ENCODE peak calls at places on chromosome 9, in six cellular contexts. R is IMR-90, D is neuronal stem cell, N is mesenchymal stem cell, V is H1, K is H9. T is an unnamed sample.

GRCh38 chr9:75615284-75615683 is 275.2 kb upstream of the PCSK5 start:
- DNase-seq in R (no peak), D (no peak), N (no peak), V (no peak), K (no peak), T (no peak)

GRCh38 chr9:90613502-90613901 is 29.1 kb downstream of the DIRAS2 start:
- DNase-seq in R (no peak), D (no peak), N (no peak), V (no peak), K (peak), T (no peak)

GRCh38 chr9:104923289-104923688 is 4.7 kb downstream of the ABCA1 start:
- DNase-seq in R (peak), D (no peak), N (no peak), V (no peak), K (no peak), T (peak)

GRCh38 chr9:27519466-27520465 is 4.3 kb upstream of the IFNK start:
- DNase-seq in R (no peak), D (no peak), N (no peak), V (no peak), K (no peak), T (peak)

GRCh38 chr9:75084081-75084672 is 3.8 kb downstream of the NMRK1 start:
- DNase-seq in R (no peak), D (no peak), N (no peak), V (no peak), K (no peak), T (no peak)

GRCh38 chr9:137096785-137097546 is 10.2 kb downstream of the MAN1B1 start:
- DNase-seq in R (no peak), D (no peak), N (no peak), V (no peak), K (no peak), T (no peak)

GRCh38 chr9:96383165-96383939 is at the start of gene SLC35D2:
- DNase-seq in R (peak), D (peak), N (peak), V (no peak), K (peak), T (peak)

GRCh38 chr9:122191519-122191918 is 31.8 kb downstream of the MORN5 start:
- DNase-seq in R (no peak), D (no peak), N (no peak), V (no peak), K (no peak), T (no peak)

GRCh38 chr9:26319859-26320258 is 572.7 kb downstream of the CAAP1 start:
- DNase-seq in R (no peak), D (no peak), N (no peak), V (no peak), K (no peak), T (no peak)

GRCh38 chr9:15400281-15400941 is 22.3 kb upstream of the SNAPC3 start:
- DNase-seq in R (peak), D (no peak), N (peak), V (no peak), K (no peak), T (no peak)

GRCh38 chr9:95316794-95317118 is 753 bp downstream of the FANCC start:
- DNase-seq in R (peak), D (peak), N (peak), V (peak), K (peak), T (no peak)

GRCh38 chr9:126699401-126699851 is 85.7 kb downstream of the LMX1B start:
- DNase-seq in R (no peak), D (no peak), N (no peak), V (no peak), K (no peak), T (no peak)

GRCh38 chr9:114316605-114317230 is 6.2 kb upstream of the ORM1 start:
- DNase-seq in R (no peak), D (peak), N (no peak), V (no peak), K (no peak), T (no peak)

GRCh38 chr9:135330307-135330631 is 149.3 kb upstream of the PPP1R26 start:
- DNase-seq in R (no peak), D (no peak), N (no peak), V (no peak), K (no peak), T (no peak)

GRCh38 chr9:4062966-4063365 is 236.9 kb downstream of the GLIS3 start:
- DNase-seq in R (peak), D (no peak), N (no peak), V (no peak), K (no peak), T (no peak)

GRCh38 chr9:105332471-105332870 is 88.0 kb downstream of the SLC44A1 start:
- DNase-seq in R (peak), D (no peak), N (no peak), V (no peak), K (no peak), T (no peak)

GRCh38 chr9:134855231-134855899 is 25.2 kb upstream of the FCN2 start:
- DNase-seq in R (no peak), D (no peak), N (no peak), V (no peak), K (peak), T (no peak)

GRCh38 chr9:74952281-74953151 is at the start of gene C9orf40:
- DNase-seq in R (peak), D (peak), N (peak), V (peak), K (peak), T (peak)

GRCh38 chr9:134177624-134178393 is 13.4 kb upstream of the RNU6ATAC start:
- DNase-seq in R (no peak), D (no peak), N (no peak), V (no peak), K (no peak), T (no peak)

GRCh38 chr9:111621895-111622480 is 9.1 kb upstream of the DNAJC25 start:
- DNase-seq in R (peak), D (no peak), N (peak), V (no peak), K (no peak), T (peak)

GRCh38 chr9:120436937-120437592 is 142.9 kb downstream of the CDK5RAP2 start:
- DNase-seq in R (no peak), D (no peak), N (no peak), V (no peak), K (no peak), T (no peak)

GRCh38 chr9:108168451-108168850 is 678.9 kb upstream of the KLF4 start:
- DNase-seq in R (peak), D (no peak), N (peak), V (no peak), K (no peak), T (no peak)

GRCh38 chr9:28024616-28025147 is 451.4 kb upstream of the C9orf72 start:
- DNase-seq in R (no peak), D (no peak), N (no peak), V (no peak), K (no peak), T (no peak)

GRCh38 chr9:14043491-14043890 is 270.4 kb downstream of the NFIB start:
- DNase-seq in R (no peak), D (no peak), N (peak), V (no peak), K (no peak), T (no peak)

GRCh38 chr9:130672933-130673615 is 8.7 kb downstream of the PRDM12 start:
- DNase-seq in R (no peak), D (no peak), N (no peak), V (no peak), K (no peak), T (no peak)

GRCh38 chr9:78592866-78593265 is 295.9 kb downstream of the PSAT1 start:
- DNase-seq in R (peak), D (no peak), N (no peak), V (no peak), K (no peak), T (no peak)

GRCh38 chr9:73348485-73348884 is 196.8 kb downstream of the ANXA1 start:
- DNase-seq in R (no peak), D (peak), N (peak), V (no peak), K (no peak), T (no peak)

GRCh38 chr9:110880123-110880522 is 158.1 kb downstream of the LPAR1 start:
- DNase-seq in R (peak), D (no peak), N (peak), V (no peak), K (no peak), T (no peak)

GRCh38 chr9:122307925-122308324 is 43.2 kb downstream of the MRRF start:
- DNase-seq in R (peak), D (no peak), N (peak), V (no peak), K (no peak), T (no peak)

GRCh38 chr9:71737455-71737854 is 30.9 kb downstream of the CEMIP2 start:
- DNase-seq in R (no peak), D (no peak), N (no peak), V (no peak), K (no peak), T (no peak)

GRCh38 chr9:33290994-33291397 is 680 bp downstream of the NFX1 start:
- DNase-seq in R (peak), D (no peak), N (no peak), V (no peak), K (no peak), T (no peak)

GRCh38 chr9:126470251-126470993 is 143.3 kb upstream of the LMX1B start:
- DNase-seq in R (no peak), D (no peak), N (no peak), V (no peak), K (no peak), T (no peak)

GRCh38 chr9:34507966-34508365 is 14.8 kb downstream of the ENHO start:
- DNase-seq in R (no peak), D (no peak), N (no peak), V (no peak), K (no peak), T (no peak)
- H3K27ac ChIP-seq in R (no peak), D (no peak), N (no peak), V (no peak), K (no peak), T (no peak)

DNA sequence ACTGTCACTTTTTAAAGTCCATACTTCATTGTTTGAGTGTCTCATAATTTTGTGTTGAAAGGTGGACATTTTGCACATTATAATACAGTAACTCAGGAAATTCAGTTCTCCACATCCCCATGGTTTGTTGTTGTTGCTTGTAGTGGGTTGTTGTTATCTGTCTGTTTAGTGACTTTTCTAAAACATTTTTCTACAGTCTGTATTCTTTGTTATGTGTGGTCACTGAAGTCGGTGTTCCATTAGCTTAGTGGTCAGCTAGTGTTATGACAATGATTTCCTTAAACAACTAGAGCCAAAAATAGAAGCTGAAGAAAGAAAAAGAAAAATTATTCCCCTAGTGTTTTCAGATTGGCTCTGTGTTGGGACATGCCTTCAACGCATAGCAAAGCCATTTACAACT is 5.6 kb upstream of the IL33 start:
- DNase-seq in R (no peak), D (no peak), N (no peak), V (no peak), K (no peak), T (no peak)
- H3K14ac ChIP-seq in R (no peak), D (no peak), N (no peak), V (no peak), K (no peak), T (no peak)

GRCh38 chr9:8436791-8437190 is 637.2 kb upstream of the DMAC1 start:
- DNase-seq in R (no peak), D (no peak), N (no peak), V (no peak), K (no peak), T (no peak)
- H3K27ac ChIP-seq in R (no peak), D (no peak), N (no peak), V (no peak), K (no peak), T (no peak)

GRCh38 chr9:129231759-129232158 is 53.7 kb upstream of the IER5L start:
- DNase-seq in R (no peak), D (no peak), N (no peak), V (no peak), K (no peak), T (no peak)
- H3K14ac ChIP-seq in R (no peak), D (no peak), N (no peak), V (no peak), K (no peak), T (no peak)

T was measured in trophoblast cell.